ENCODE peak calls at places on chromosomes 12 and 14, in four cellular contexts. S is psoas muscle, M is AG10803, V is NB4. C is an unnamed sample.

GRCh38 chr12:103858953-103859601 is 18.0 kb upstream of the NT5DC3 start:
- DNase-seq in S (peak; percentile 84), M (peak; percentile 96), V (peak; percentile 73), C (peak; percentile 93)

GRCh38 chr12:89547116-89547515 is 21.3 kb upstream of the POC1B start:
- DNase-seq in S (no peak), M (no peak), V (no peak), C (no peak)

GRCh38 chr12:93682846-93683261 is 5.7 kb downstream of the CRADD start:
- DNase-seq in S (peak; percentile 51), M (no peak), V (no peak), C (no peak)

GRCh38 chr12:129080821-129081220 is 227.5 kb downstream of the GLT1D1 start:
- DNase-seq in S (peak; percentile 9), M (no peak), V (no peak), C (no peak)

GRCh38 chr12:127191124-127191523 is 1075.8 kb upstream of the TMEM132C start:
- DNase-seq in S (no peak), M (peak; percentile 61), V (no peak), C (peak; percentile 54)

GRCh38 chr14:22333408-22334274 is 255.4 kb downstream of the DAD1 start:
- DNase-seq in S (no peak), M (peak; percentile 26), V (peak; percentile 32), C (peak; percentile 49)

GRCh38 chr12:76049575-76050251 is 18.1 kb upstream of the PHLDA1 start:
- DNase-seq in S (no peak), M (no peak), V (no peak), C (no peak)

GRCh38 chr14:68792022-68792829 is 641 bp downstream of the ZFP36L1 start:
- DNase-seq in S (no peak), M (peak; percentile 25), V (no peak), C (no peak)

GRCh38 chr14:88289214-88289613 is 33.9 kb downstream of the KCNK10 start:
- DNase-seq in S (no peak), M (peak; percentile 74), V (no peak), C (peak; percentile 29)

GRCh38 chr12:89263874-89264273 is 88.4 kb downstream of the DUSP6 start:
- DNase-seq in S (no peak), M (no peak), V (no peak), C (no peak)

GRCh38 chr12:102462803-102463499 is 17.4 kb downstream of the IGF1 start:
- DNase-seq in S (no peak), M (peak; percentile 43), V (no peak), C (peak; percentile 90)

GRCh38 chr12:93954160-93955112 is 193.9 kb upstream of the PLXNC1 start:
- DNase-seq in S (peak; percentile 72), M (peak; percentile 78), V (no peak), C (no peak)

GRCh38 chr14:96038558-96038919 is 623 bp upstream of the C14orf132 start:
- DNase-seq in S (no peak), M (no peak), V (no peak), C (no peak)
- H3K4me3 ChIP-seq in S (peak overlapping the region; percentile 69), M (peak overlapping the region; percentile 82), V (no peak overlapping the region), C (peak overlapping the region; percentile 89)

GRCh38 chr14:38206689-38207088 is 1.0 kb upstream of the SSTR1 start:
- DNase-seq in S (no peak), M (no peak), V (no peak), C (no peak)

GRCh38 chr14:38207342-38207741 is 362 bp upstream of the SSTR1 start:
- DNase-seq in S (no peak), M (no peak), V (no peak), C (peak; percentile 6)

GRCh38 chr14:38208825-38209562 is 1.3 kb downstream of the SSTR1 start:
- DNase-seq in S (peak; percentile 53), M (peak; percentile 83), V (no peak), C (peak; percentile 60)

GRCh38 chr14:38209572-38210159 is 2.0 kb downstream of the SSTR1 start:
- DNase-seq in S (no peak), M (peak; percentile 40), V (no peak), C (no peak)

GRCh38 chr14:38207830-38208815 is at the start of gene SSTR1:
- DNase-seq in S (peak; percentile 27), M (peak; percentile 32), V (no peak), C (peak; percentile 9)
- H3K4me3 ChIP-seq in S (peak within 1 kb of the TSS; percentile 62), M (peak within 1 kb of the TSS; percentile 85), V (no peak within 1 kb of the TSS), C (peak within 1 kb of the TSS; percentile 75)

DNA sequence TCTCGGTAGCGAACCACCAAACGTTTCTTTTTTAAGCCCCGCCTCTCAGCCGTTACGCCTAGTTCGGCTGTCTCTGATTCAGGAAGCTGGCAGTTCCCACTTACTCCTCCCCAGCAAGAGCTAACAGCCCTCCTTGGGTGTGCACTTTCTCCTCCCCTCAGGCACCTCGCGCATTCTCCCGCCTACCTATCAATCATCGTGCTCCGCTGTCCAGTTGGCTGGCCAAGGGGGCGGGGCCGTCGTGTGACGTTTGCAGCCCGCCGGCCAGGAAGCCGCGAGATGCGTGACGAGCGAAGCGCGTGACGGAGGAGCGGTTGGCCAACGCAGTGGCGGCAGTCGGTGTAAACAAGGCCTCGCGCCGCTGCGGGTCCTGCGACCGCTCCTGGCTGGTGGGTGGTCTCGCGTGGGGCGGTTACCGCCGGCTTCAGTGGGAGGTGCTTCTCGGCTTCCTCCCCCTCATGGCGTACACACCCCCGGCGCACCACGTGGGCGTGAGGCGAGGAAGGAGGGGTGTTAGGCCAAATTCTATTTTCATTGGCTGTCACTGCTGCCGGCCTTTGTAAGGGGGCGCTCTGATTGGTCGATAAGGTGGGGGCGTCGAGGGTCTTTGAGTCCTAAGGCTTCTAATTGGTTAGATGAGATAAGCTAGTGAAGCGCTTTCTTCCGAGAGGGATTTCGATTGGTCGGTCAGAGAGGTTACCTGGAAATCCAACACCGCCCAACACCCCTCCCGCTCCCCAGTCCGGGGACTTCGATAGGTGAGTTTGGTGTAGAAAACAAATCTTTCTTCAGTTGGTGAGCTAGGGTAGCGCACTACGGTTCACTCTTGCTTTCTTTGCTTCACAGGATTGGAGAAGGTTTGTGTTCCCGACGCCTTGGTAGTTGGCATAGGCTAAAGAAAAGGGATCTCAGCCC is at the start of the genes DCAF11 and NRL:
- DNase-seq in S (peak; percentile 99), M (peak; percentile 100), V (peak; percentile 99), C (peak; percentile 99)
- H3K4me3 ChIP-seq in S (peak within 1 kb of the TSS; percentile 80), M (peak within 1 kb of the TSS; percentile 90), V (peak within 1 kb of the TSS; percentile 96), C (peak within 1 kb of the TSS; percentile 87)

GRCh38 chr14:72516936-72517408 is 376.9 kb downstream of the DPF3 start:
- DNase-seq in S (peak; percentile 65), M (peak; percentile 85), V (peak; percentile 72), C (peak; percentile 91)
- H3K4me3 ChIP-seq in S (no peak overlapping the region), M (no peak overlapping the region), V (no peak overlapping the region), C (peak overlapping the region; percentile 41)

GRCh38 chr12:53966385-53967133 is 6.4 kb upstream of the HOXC11 start:
- DNase-seq in S (peak; percentile 32), M (no peak), V (no peak), C (no peak)

GRCh38 chr12:53966070-53966384 is 6.9 kb upstream of the HOXC11 start:
- DNase-seq in S (no peak), M (no peak), V (no peak), C (no peak)

GRCh38 chr12:53965251-53966069 is 7.5 kb upstream of the HOXC11 start:
- DNase-seq in S (peak; percentile 49), M (no peak), V (no peak), C (no peak)

GRCh38 chr12:53968214-53969127 is 4.5 kb upstream of the HOXC11 start:
- DNase-seq in S (peak; percentile 41), M (no peak), V (no peak), C (no peak)

DNA sequence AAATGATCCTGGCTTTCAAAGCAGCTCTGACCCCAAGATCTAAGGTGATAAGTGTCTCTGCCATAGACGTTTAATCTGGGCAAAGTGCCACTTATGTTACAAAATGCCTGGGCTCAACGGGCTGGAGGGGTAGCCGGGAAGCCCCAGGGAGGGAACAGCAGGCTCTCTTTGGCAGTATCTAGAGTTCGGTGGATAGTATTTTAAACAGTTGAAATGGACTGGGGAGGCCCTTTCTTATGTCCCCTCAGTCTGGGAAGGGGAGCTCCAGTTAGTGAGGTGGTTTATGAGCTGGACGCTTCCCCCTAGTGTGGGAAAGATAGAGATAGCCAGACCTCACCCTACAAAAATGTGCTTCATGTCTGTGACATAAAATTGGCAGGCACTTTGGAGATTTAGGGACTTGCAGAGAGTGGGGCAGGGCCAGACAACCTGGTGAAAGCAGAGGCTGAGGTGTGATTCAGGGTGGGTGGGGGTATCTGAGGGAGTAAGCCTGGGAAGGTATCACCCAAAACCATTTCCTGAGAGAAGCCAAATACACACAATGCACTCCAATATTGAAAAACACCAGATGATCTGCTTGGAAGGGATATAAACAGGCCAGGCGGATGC is 5.4 kb upstream of the HOXC11 start:
- DNase-seq in S (peak; percentile 32), M (no peak), V (no peak), C (no peak)
- H3K4me3 ChIP-seq in S (peak overlapping the region; percentile 42), M (no peak overlapping the region), V (no peak overlapping the region), C (peak overlapping the region; percentile 50)

GRCh38 chr12:120999191-121000120 is 16.8 kb downstream of the C12orf43 start:
- DNase-seq in S (no peak), M (peak; percentile 56), V (no peak), C (peak; percentile 23)
- H3K4me3 ChIP-seq in S (no peak overlapping the region), M (no peak overlapping the region), V (no peak overlapping the region), C (no peak overlapping the region)